ENCODE peak calls at places on chromosomes 13 and 19, in eight cellular contexts. V is kidney glomerular epithelial cell, P is amniotic stem cell, J is foreskin melanocyte, O is fibroblast of mammary gland, U is OCI-M1, F is ACHN, Z is cardiac fibroblast. K is an unnamed sample.

GRCh38 chr13:32911506-32911905 is 104.7 kb upstream of the KL start:
- DNase-seq in Z (peak), J (peak), V (peak), O (peak), U (peak), P (no peak), F (peak), K (no peak)

GRCh38 chr13:59088716-59089115 is 1075.0 kb downstream of the DIAPH3 start:
- DNase-seq in V (peak), P (no peak), Z (peak), U (no peak), F (peak), J (no peak), O (peak), K (no peak)

GRCh38 chr13:37360556-37360955 is 238.0 kb downstream of the POSTN start:
- DNase-seq in O (no peak), V (no peak), U (no peak), P (no peak), Z (peak), J (no peak), F (no peak), K (peak)

GRCh38 chr19:2034729-2035589 is 16.1 kb downstream of the MKNK2 start:
- DNase-seq in P (no peak), J (no peak), O (peak), Z (peak), V (no peak), F (no peak), U (peak), K (no peak)

GRCh38 chr13:92963029-92963428 is 263.6 kb upstream of the GPC6 start:
- DNase-seq in Z (no peak), J (no peak), V (no peak), F (no peak), P (no peak), U (no peak), O (peak), K (no peak)

GRCh38 chr13:66560189-66560588 is 669.9 kb downstream of the PCDH9 start:
- DNase-seq in U (no peak), F (no peak), P (no peak), V (no peak), J (no peak), O (peak), Z (peak), K (no peak)

GRCh38 chr13:74280795-74281490 is 146.7 kb upstream of the KLF12 start:
- DNase-seq in U (no peak), O (peak), J (no peak), Z (no peak), P (no peak), F (no peak), V (no peak), K (no peak)

GRCh38 chr19:49890349-49891311 is 6.1 kb downstream of the IL4I1 start:
- DNase-seq in O (no peak), F (no peak), Z (no peak), V (no peak), J (no peak), P (no peak), U (no peak), K (no peak)

GRCh38 chr19:11539495-11540365 is 1.1 kb downstream of the CNN1 start:
- DNase-seq in F (no peak), Z (no peak), V (no peak), O (no peak), P (no peak), J (no peak), U (no peak), K (no peak)

GRCh38 chr19:30564551-30565011 is 192.4 kb downstream of the ZNF536 start:
- DNase-seq in P (no peak), Z (no peak), F (no peak), J (peak), V (no peak), U (no peak), O (no peak), K (no peak)

GRCh38 chr13:39840201-39840600 is 184.7 kb downstream of the COG6 start:
- DNase-seq in P (no peak), U (no peak), F (no peak), V (no peak), Z (peak), J (no peak), O (peak), K (no peak)

GRCh38 chr13:106114981-106115554 is 420.4 kb downstream of the EFNB2 start:
- DNase-seq in V (no peak), O (peak), J (no peak), P (no peak), F (no peak), Z (peak), U (no peak), K (no peak)